ENCODE peak calls at places on chromosomes 16 and 17, in seven cellular contexts. C, H, P, X, W, U and T are unnamed samples. For H3K4me1 and H3K27me3, the result is how much of the 10 kb centered on the place peaks cover.

GRCh38 chr16:26709175-26709574 is 357.6 kb upstream of the C16orf82 start:
- DNase-seq in C (no peak), H (no peak), P (no peak), X (no peak), W (no peak), U (no peak), T (no peak)

GRCh38 chr16:84929421-84930297 is 81.7 kb downstream of the ZDHHC7 start:
- DNase-seq in C (no peak), H (no peak), P (peak), X (no peak), W (no peak), U (no peak), T (no peak)

GRCh38 chr17:75077072-75077489 is 10.7 kb upstream of the SLC16A5 start:
- DNase-seq in C (no peak), H (no peak), P (no peak), X (no peak), W (no peak), U (no peak), T (no peak)

GRCh38 chr17:78965369-78965982 is 14.2 kb downstream of the LGALS3BP start:
- DNase-seq in C (no peak), H (no peak), P (no peak), X (no peak), W (no peak), U (no peak), T (no peak)

GRCh38 chr17:78736526-78737079 is 45.5 kb downstream of the CYTH1 start:
- DNase-seq in C (peak), H (peak), P (peak), X (peak), W (peak), U (peak), T (peak)

GRCh38 chr16:2902337-2903130 is 9.2 kb upstream of the FLYWCH1 start:
- DNase-seq in C (no peak), H (no peak), P (no peak), X (no peak), W (no peak), U (no peak), T (no peak)

GRCh38 chr17:63932008-63932561 is at the start of gene CD79B:
- DNase-seq in C (no peak), H (peak), P (no peak), X (no peak), W (no peak), U (no peak), T (no peak)

GRCh38 chr17:34533811-34534527 is 45.4 kb upstream of the TMEM132E start:
- DNase-seq in C (no peak), H (no peak), P (no peak), X (no peak), W (no peak), U (no peak), T (no peak)

GRCh38 chr17:45432405-45433113 is at the start of gene ARHGAP27:
- DNase-seq in C (no peak), H (no peak), P (peak), X (peak), W (no peak), U (peak), T (peak)

GRCh38 chr17:49822829-49823228 is 25.0 kb downstream of the TAC4 start:
- DNase-seq in C (no peak), H (no peak), P (peak), X (peak), W (no peak), U (no peak), T (peak)

GRCh38 chr17:14471052-14471451 is 170.2 kb downstream of the HS3ST3B1 start:
- DNase-seq in C (peak), H (no peak), P (no peak), X (no peak), W (no peak), U (no peak), T (no peak)

GRCh38 chr17:33234930-33235685 is 58.0 kb downstream of the ASIC2 start:
- DNase-seq in C (peak), H (no peak), P (peak), X (peak), W (peak), U (no peak), T (peak)

GRCh38 chr17:78993241-78993956 is 13.7 kb upstream of the LGALS3BP start:
- DNase-seq in C (no peak), H (peak), P (peak), X (peak), W (peak), U (no peak), T (peak)

GRCh38 chr16:66801320-66802105 is at the start of gene TERB1:
- DNase-seq in C (no peak), H (no peak), P (no peak), X (no peak), W (no peak), U (no peak), T (no peak)

GRCh38 chr16:66717776-66718175 is 21.2 kb upstream of the CMTM4 start:
- DNase-seq in C (no peak), H (no peak), P (no peak), X (no peak), W (no peak), U (no peak), T (no peak)

GRCh38 chr17:2309338-2310143 is 5.8 kb downstream of the SRR start:
- DNase-seq in C (no peak), H (no peak), P (no peak), X (no peak), W (peak), U (no peak), T (no peak)

GRCh38 chr17:51995797-51996403 is 162.6 kb downstream of the CA10 start:
- DNase-seq in C (no peak), H (no peak), P (no peak), X (no peak), W (no peak), U (no peak), T (no peak)

GRCh38 chr16:66273036-66273435 is 93.5 kb upstream of the CDH5 start:
- DNase-seq in C (no peak), H (no peak), P (no peak), X (no peak), W (no peak), U (no peak), T (no peak)

DNA sequence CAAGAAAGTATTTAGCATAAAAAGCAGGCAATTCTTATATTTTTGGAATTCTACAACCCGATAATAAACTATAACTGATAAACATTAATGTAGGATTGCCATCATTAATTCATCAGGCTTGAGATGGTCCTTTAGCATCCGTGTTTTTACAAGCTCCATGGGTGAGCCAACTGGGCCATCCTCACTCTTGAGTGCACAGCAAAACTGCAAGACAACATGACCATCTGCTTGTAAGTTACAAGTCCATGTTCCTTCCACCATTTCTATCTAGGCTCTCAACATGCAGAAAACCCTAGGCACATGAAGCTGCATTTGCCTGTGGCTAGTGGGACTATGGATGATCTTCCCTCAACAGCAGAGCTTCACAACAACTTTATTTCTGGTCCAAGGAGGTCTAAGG is 40.1 kb downstream of the ADAMTS18 start:
- DNase-seq in C (no peak), H (no peak), P (no peak), X (no peak), W (no peak), U (no peak), T (no peak)
- H3K4me1 ChIP-seq in C (under half), H (under half), P (under half), X (under half), W (under half), U (under half), T (under half)

DNA sequence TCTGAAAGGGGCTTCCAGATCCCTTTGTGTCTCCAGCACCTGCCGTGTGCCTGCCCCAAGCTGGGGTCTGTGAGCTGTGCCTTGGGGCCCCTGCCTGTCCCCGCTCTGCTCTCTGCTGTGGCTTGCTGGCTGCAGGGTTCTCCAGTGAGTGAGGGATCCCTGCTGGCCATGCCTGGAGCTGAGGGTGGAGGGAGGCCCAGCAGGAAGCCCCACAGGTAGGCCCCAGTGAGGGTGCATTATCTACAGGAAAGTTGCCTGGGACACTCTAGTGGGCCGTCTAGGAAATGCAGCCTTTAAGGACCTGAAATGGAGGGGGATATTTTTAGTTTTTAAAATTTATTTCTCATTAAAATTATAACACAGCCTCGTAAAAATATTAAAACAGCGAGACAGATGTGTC is 50.9 kb downstream of the JPH3 start:
- DNase-seq in C (no peak), H (no peak), P (no peak), X (no peak), W (no peak), U (no peak), T (no peak)
- TF ChIP-seq CTCF in C (peak), H (no peak), P (no peak), X (no peak), W (peak), U (peak), T (peak)

DNA sequence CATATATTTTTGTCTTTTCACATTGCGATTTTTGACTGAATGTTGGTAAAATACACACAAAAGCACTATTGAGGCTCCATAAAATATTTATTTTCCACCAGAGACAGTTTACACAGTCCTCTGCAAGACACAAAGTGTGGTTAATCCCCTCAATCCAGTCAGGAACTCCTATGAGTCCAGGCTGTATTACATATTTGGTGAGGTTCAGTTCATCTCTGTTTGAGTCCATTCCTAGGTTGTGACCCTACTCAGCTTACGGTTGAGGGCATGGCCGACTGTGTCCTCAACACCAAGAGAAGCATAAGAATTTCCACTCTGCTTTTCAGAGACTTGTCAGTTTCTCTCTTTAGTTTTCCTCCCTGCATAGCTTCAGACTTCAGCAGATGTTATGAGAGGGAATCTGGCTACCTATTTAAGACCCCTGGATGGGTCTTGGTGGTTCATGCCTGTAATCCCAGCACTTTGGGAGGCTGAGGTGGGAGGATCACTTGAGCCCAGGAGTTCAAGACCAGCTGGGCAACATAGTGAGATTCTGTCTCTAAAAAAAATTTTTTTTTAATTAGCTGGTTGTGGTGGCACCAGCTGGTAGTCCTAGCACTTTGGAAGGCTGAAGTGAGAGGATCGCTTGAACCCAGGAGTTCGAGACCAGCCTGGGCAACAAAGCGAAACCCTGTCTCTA is 25.1 kb downstream of the ARL4D start:
- DNase-seq in C (no peak), H (no peak), P (no peak), X (no peak), W (no peak), U (no peak), T (no peak)
- H3K27me3 ChIP-seq in C (under half), H (under half), P (under half), X (under half), W (under half), U (under half), T (under half)

GRCh38 chr17:42131971-42132370 is 9.4 kb downstream of the HSPB9 start:
- DNase-seq in C (no peak), H (no peak), P (no peak), X (no peak), W (no peak), U (no peak), T (no peak)
- H3K4me1 ChIP-seq in C (under half), H (under half), P (half or more), X (half or more), W (half or more), U (under half), T (half or more)

GRCh38 chr17:81553018-81553615 is 964 bp upstream of the FAAP100 start:
- DNase-seq in C (no peak), H (peak), P (peak), X (peak), W (peak), U (peak), T (peak)
- TF ChIP-seq CTCF in C (no peak), H (no peak), P (no peak), X (no peak), W (no peak), U (no peak), T (no peak)

GRCh38 chr17:30238003-30238344 is 2.5 kb upstream of the SLC6A4 start:
- DNase-seq in C (no peak), H (no peak), P (no peak), X (no peak), W (no peak), U (no peak), T (no peak)
- H3K27me3 ChIP-seq in C (under half), H (under half), P (half or more), X (under half), W (under half), U (under half), T (under half)

DNA sequence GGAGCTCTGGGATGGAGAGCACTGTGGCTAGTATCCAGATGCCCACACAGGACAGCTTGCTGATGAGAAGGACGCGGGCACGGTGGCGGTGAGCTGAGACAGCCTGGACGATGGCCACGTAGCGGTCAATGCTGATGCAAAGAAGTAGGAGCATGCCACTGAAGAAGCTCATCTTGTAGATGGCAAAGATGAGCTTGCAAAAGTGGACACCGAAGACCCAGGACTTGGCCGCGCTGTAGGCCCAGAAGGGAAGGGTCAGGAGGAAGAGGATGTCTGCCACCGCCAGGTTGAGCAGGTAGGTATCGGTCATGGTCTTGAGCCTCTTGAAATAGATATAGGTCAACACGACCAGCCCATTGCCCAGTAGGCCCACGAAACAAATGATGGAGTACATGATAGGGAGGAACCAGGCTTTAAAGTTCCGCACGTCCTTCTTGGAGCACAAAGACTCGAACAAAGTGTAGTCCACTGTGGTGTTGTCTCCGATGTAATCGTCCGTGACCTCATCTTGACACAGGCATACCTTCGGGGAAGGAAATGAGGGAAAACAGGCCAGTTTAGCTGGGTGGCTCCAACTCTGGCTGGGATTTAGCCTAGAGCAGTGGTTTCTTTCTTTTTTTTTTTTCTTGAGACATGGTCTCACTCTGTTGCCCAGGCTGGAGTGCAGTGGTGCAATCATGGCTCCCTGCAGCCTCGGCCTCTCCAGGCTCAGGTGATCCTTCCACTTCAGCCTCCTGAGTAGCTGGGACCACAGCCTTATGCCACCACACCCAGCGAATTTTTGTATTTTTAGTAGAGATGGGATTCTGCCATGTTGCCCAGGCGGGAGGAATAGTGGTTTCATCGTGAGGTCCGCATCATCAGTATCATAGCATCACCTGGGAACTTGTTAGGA is 9.7 kb downstream of the CCR7 start:
- DNase-seq in C (no peak), H (no peak), P (no peak), X (no peak), W (no peak), U (no peak), T (no peak)
- H3K4me1 ChIP-seq in C (under half), H (half or more), P (under half), X (under half), W (under half), U (under half), T (half or more)

GRCh38 chr16:73527191-73527590 is 479.3 kb upstream of the ZFHX3 start:
- DNase-seq in C (no peak), H (no peak), P (no peak), X (no peak), W (no peak), U (no peak), T (no peak)
- TF ChIP-seq CTCF in C (no peak), H (no peak), P (no peak), X (no peak), W (no peak), U (no peak), T (no peak)

DNA sequence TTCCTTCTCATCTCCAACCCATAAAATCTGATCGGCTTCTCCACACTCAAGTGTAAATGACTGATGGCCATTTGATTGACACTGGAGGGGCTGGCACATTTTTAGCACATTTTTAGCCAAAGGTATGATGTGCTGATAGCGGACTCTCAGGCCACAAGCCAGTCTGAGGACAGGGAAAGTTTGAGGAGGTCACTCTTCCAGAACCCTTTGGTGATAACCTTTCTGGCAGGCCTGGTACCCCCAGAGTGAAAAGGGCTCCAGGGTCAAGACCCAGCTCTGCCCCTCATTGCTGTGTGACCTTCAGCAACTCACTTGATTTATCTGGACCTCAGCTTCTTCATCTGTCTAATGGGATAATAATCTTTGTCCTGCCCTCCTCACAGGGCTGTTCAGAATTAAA is 1.7 kb upstream of the NLRC5 start:
- DNase-seq in C (no peak), H (no peak), P (no peak), X (no peak), W (no peak), U (no peak), T (no peak)
- H3K27me3 ChIP-seq in C (under half), H (under half), P (under half), X (under half), W (under half), U (under half), T (under half)

GRCh38 chr16:83023640-83024039 is 396.9 kb downstream of the CDH13 start:
- DNase-seq in C (no peak), H (no peak), P (no peak), X (no peak), W (no peak), U (no peak), T (no peak)
- H3K4me1 ChIP-seq in C (under half), H (under half), P (under half), X (under half), W (under half), U (under half), T (under half)